ENCODE peak calls at places on chromosomes 16 and 17, in five cellular contexts. H, J, E, B and I are unnamed samples.

GRCh38 chr17:29042026-29042678 is 789 bp upstream of the PIPOX start:
- DNase-seq in H (no peak), J (no peak), E (no peak), B (no peak), I (no peak)

GRCh38 chr16:51095114-51095872 is 55.8 kb downstream of the SALL1 start:
- DNase-seq in H (no peak), J (no peak), E (no peak), B (no peak), I (no peak)

GRCh38 chr17:31479524-31479923 is 88.0 kb downstream of the RAB11FIP4 start:
- DNase-seq in H (no peak), J (no peak), E (no peak), B (no peak), I (no peak)

GRCh38 chr17:81715872-81716673 is 4.0 kb downstream of the SLC25A10 start:
- DNase-seq in H (no peak), J (no peak), E (no peak), B (no peak), I (no peak)

GRCh38 chr17:81926451-81927144 is 937 bp downstream of the MAFG start:
- DNase-seq in H (peak; percentile 95), J (peak; percentile 93), E (peak; percentile 85), B (peak; percentile 89), I (peak; percentile 41)

GRCh38 chr17:72422204-72422504 is 301.3 kb downstream of the SOX9 start:
- DNase-seq in H (no peak), J (no peak), E (no peak), B (no peak), I (no peak)

GRCh38 chr17:21679256-21680146 is 12.8 kb upstream of the KCNJ18 start:
- DNase-seq in H (no peak), J (no peak), E (no peak), B (no peak), I (no peak)

GRCh38 chr16:67900156-67900555 is 7.1 kb downstream of the PSKH1 start:
- DNase-seq in H (no peak), J (no peak), E (no peak), B (no peak), I (no peak)

GRCh38 chr16:87317766-87318121 is 552 bp upstream of the C16orf95 start:
- DNase-seq in H (peak; percentile 56), J (peak; percentile 66), E (peak; percentile 37), B (peak; percentile 53), I (no peak)

GRCh38 chr17:66964083-66964771 is at the start of gene CACNG4:
- DNase-seq in H (no peak), J (no peak), E (no peak), B (no peak), I (no peak)

GRCh38 chr16:14315683-14316320 is 244.7 kb downstream of the MRTFB start:
- DNase-seq in H (no peak), J (no peak), E (no peak), B (no peak), I (no peak)

GRCh38 chr17:19578545-19578944 is 44.9 kb downstream of the SLC47A1 start:
- DNase-seq in H (peak; percentile 19), J (no peak), E (no peak), B (no peak), I (no peak)

GRCh38 chr16:85375282-85375681 is 237.8 kb upstream of the GSE1 start:
- DNase-seq in H (no peak), J (no peak), E (no peak), B (no peak), I (no peak)

GRCh38 chr17:63827801-63828221 is 348 bp upstream of the FTSJ3 start:
- DNase-seq in H (no peak), J (no peak), E (no peak), B (no peak), I (no peak)

GRCh38 chr17:12089809-12090384 is 69.2 kb downstream of the MAP2K4 start:
- DNase-seq in H (peak; percentile 20), J (no peak), E (no peak), B (no peak), I (no peak)

GRCh38 chr16:50245417-50246298 is 20.7 kb upstream of the ADCY7 start:
- DNase-seq in H (peak; percentile 83), J (peak; percentile 79), E (peak; percentile 63), B (peak; percentile 55), I (peak; percentile 15)

GRCh38 chr16:54066451-54067056 is 220.0 kb downstream of the IRX3 start:
- DNase-seq in H (no peak), J (no peak), E (no peak), B (no peak), I (no peak)

GRCh38 chr16:82583415-82583814 is 43.4 kb upstream of the CDH13 start:
- DNase-seq in H (no peak), J (no peak), E (no peak), B (no peak), I (no peak)

GRCh38 chr16:28596840-28597691 is at the start of gene SULT1A2:
- DNase-seq in H (no peak), J (peak; percentile 68), E (no peak), B (peak; percentile 60), I (no peak)

GRCh38 chr17:72434581-72434980 is 313.8 kb downstream of the SOX9 start:
- DNase-seq in H (no peak), J (no peak), E (no peak), B (no peak), I (no peak)

GRCh38 chr17:49337900-49338299 is 24.1 kb downstream of the ZNF652 start:
- DNase-seq in H (no peak), J (no peak), E (no peak), B (no peak), I (no peak)

GRCh38 chr17:77393274-77393600 is 252.5 kb downstream of the SEC14L1 start:
- DNase-seq in H (no peak), J (no peak), E (no peak), B (no peak), I (no peak)

GRCh38 chr17:77392376-77393273 is 251.9 kb downstream of the SEC14L1 start:
- DNase-seq in H (peak; percentile 89), J (peak; percentile 83), E (no peak), B (peak; percentile 63), I (no peak)

GRCh38 chr17:77388384-77389306 is 247.9 kb downstream of the SEC14L1 start:
- DNase-seq in H (no peak), J (no peak), E (no peak), B (no peak), I (no peak)

GRCh38 chr17:77391668-77392375 is 251.1 kb downstream of the SEC14L1 start:
- DNase-seq in H (peak; percentile 74), J (peak; percentile 65), E (peak; percentile 90), B (no peak), I (no peak)

DNA sequence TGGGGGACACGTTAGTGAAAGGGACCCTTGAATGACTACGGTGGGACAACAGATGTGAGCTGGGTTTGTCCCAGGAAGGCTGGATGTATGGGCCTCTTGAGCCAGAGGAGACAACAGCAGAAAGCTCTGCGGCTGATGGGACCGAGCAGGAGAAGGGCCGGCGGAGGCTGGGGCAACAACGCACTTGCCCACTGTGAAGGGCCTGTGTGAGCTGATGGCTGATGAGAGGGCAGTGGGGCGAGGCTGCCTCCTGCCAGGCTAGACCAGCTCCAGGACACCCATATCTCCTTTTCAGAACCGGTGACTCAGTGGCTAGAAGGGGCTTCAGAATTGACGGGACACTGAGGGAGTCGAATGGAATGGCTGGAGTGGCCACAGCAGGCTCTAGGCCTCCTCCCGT is 250.1 kb downstream of the SEC14L1 start:
- DNase-seq in H (no peak), J (no peak), E (no peak), B (no peak), I (no peak)
- H3K4me1 ChIP-seq in H (peaks cover 82% of the 10 kb centered on the region), J (peaks cover 39% of the 10 kb centered on the region), E (peaks cover 81% of the 10 kb centered on the region), B (peaks cover 92% of the 10 kb centered on the region), I (peaks cover 84% of the 10 kb centered on the region)

GRCh38 chr16:18782697-18783429 is 7.3 kb downstream of the RPS15A start:
- DNase-seq in H (no peak), J (no peak), E (no peak), B (no peak), I (no peak)
- H3K4me3 ChIP-seq in H (no peak overlapping the region), J (no peak overlapping the region), E (no peak overlapping the region), B (no peak overlapping the region), I (no peak overlapping the region)

DNA sequence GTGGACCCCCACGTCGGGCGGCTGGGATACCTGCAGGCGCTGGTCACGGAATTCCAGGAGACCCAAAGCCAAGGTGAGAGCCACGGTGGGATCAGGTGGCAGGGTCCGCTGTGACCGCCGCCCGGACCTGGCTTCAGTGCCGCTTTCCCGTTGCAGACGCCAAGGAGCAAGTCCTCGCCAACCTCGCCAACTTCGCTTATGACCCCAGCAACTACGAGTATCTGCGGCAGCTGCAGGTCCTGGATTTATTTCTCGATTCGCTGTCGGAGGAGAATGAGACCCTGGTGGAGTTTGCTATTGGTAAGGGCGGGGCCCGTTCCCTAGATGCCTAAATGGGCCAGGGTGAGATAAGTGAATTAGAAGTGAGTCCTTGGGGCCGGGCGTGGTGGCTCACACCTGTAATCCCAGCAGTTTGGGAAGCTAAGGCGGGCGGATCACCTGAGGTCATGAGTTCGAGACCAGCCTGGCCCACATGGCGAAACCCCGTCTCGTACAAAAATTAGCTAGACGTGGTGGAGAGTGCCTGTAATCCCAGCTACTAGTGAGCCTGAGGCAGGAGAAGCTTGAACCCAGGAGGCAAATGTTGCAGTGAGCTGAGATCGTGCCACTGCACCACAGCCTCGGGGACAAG is 653 bp downstream of the ARMC7 start:
- DNase-seq in H (peak; percentile 62), J (peak; percentile 55), E (no peak), B (peak; percentile 47), I (no peak)
- H3K27ac ChIP-seq in H (peak overlapping the region; percentile 91), J (peak overlapping the region; percentile 83), E (peak overlapping the region; percentile 76), B (peak overlapping the region; percentile 89), I (peak overlapping the region; percentile 62)

DNA sequence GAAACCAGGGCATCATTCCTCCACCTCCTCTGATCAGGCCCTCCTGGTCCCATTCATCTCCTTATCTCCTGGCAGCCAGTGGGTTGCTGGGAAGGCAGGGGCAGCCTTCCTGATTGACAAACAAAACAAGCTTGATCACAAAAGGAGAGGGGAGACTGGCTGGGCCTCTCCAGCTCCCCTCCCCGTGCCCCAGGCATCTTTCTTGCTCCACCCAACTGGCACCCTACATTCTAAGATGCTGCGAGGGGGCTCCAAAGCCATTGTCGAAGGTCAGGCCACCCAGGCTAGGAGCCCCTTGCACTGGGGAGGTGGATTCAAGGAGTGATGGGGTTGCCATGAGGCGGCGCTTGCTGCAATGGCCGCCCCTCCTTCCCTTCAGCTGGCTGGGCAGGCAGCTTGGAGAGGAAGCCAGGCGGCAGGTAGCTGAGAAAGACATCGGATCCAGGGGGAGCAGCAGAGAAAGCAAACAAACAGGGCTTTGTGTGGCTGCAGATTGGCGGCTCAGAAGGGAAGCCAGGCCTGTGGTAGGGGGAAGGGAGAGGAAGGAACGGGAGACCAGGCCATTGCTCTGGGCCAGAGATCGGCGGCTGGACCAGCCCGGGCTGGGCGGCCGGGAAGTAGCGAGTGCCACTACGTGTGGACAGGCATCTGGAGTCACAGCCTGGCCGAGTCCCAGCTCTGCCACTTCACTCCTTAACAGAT is 12.1 kb downstream of the RAI1 start:
- DNase-seq in H (peak; percentile 70), J (peak; percentile 57), E (peak; percentile 54), B (peak; percentile 90), I (no peak)
- H3K4me1 ChIP-seq in H (peaks cover 90% of the 10 kb centered on the region), J (peaks cover 40% of the 10 kb centered on the region), E (peaks cover 46% of the 10 kb centered on the region), B (peaks cover 81% of the 10 kb centered on the region), I (peaks cover 26% of the 10 kb centered on the region)

GRCh38 chr17:73901661-73902415 is 257.6 kb upstream of the SDK2 start:
- DNase-seq in H (no peak), J (peak; percentile 79), E (peak; percentile 33), B (peak; percentile 65), I (no peak)
- H3K4me3 ChIP-seq in H (no peak overlapping the region), J (peak overlapping the region; percentile 27), E (peak overlapping the region; percentile 36), B (peak overlapping the region; percentile 38), I (peak overlapping the region; percentile 52)

DNA sequence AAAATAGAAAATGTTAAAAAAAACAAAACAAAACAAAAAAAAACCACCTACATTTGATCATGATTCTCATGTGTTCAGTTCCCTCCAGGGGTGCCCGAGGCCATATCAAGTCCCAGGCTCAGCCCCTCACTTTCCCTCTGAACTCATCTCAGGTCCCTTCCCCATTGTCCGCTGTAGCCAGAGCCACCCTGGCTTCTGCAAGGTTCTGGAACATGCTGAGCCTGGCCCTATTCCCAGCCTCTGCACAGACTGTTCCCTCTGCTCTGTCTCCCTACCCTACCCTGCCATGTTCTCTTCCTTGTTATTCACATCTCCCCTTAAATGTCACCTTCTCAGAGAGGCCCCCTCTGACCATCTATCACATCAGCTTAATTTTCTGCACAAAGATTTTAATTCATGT is 46.9 kb downstream of the TK2 start:
- DNase-seq in H (no peak), J (no peak), E (peak; percentile 81), B (no peak), I (no peak)
- H3K27ac ChIP-seq in H (peak overlapping the region; percentile 70), J (no peak overlapping the region), E (peak overlapping the region; percentile 68), B (peak overlapping the region; percentile 32), I (no peak overlapping the region)